ENCODE peak calls at places on chromosomes 16 and 17, in ten cellular contexts. X is GM23338, S is adrenal gland, C is choroid plexus epithelial cell, Z is GM12864, L is tibial nerve, Q is GM06990, K is stomach, I is fibroblast of lung, J is cardiac fibroblast. V is an unnamed sample.

GRCh38 chr17:54903375-54903774 is 2.7 kb downstream of the TOM1L1 start:
- DNase-seq in I (peak; percentile 8), C (no peak), L (no peak), S (peak; percentile 64), X (no peak), Z (no peak), Q (no peak), K (peak; percentile 86), J (no peak), V (no peak)

GRCh38 chr16:3458278-3458851 is 14.9 kb downstream of the NAA60 start:
- DNase-seq in L (no peak), J (peak; percentile 50), X (peak; percentile 79), C (peak; percentile 67), K (no peak), Q (peak; percentile 48), S (peak; percentile 51), Z (no peak), I (peak; percentile 35), V (peak; percentile 23)

GRCh38 chr17:46916623-46917022 is 6.3 kb upstream of the GOSR2 start:
- DNase-seq in X (no peak), Q (no peak), S (no peak), I (no peak), J (no peak), Z (no peak), L (no peak), K (no peak), C (no peak), V (no peak)

GRCh38 chr16:72829846-72830620 is 217.9 kb downstream of the ZFHX3 start:
- DNase-seq in Z (no peak), Q (no peak), S (no peak), I (no peak), X (no peak), J (peak; percentile 33), C (no peak), K (no peak), L (no peak), V (no peak)

GRCh38 chr17:76888661-76889060 is 20.5 kb downstream of the MGAT5B start:
- DNase-seq in Q (no peak), J (no peak), X (peak; percentile 85), I (no peak), K (no peak), C (no peak), L (no peak), Z (no peak), S (no peak), V (no peak)

GRCh38 chr16:81444448-81445121 is at the start of gene CMIP:
- DNase-seq in Z (no peak), L (peak; percentile 70), J (peak; percentile 65), I (peak; percentile 72), S (peak; percentile 89), X (peak; percentile 86), K (peak; percentile 89), Q (peak; percentile 86), C (peak; percentile 75), V (peak; percentile 81)

GRCh38 chr17:28216528-28216927 is 102.5 kb upstream of the TMEM97 start:
- DNase-seq in C (peak; percentile 45), X (peak; percentile 52), I (peak; percentile 33), Q (no peak), K (no peak), Z (no peak), L (no peak), S (no peak), J (peak; percentile 77), V (peak; percentile 72)

GRCh38 chr17:17934214-17934613 is 38.0 kb downstream of the TOM1L2 start:
- DNase-seq in L (no peak), Q (no peak), Z (no peak), X (no peak), C (no peak), S (no peak), J (no peak), I (no peak), K (no peak), V (no peak)

GRCh38 chr16:52470601-52471000 is 76.3 kb downstream of the TOX3 start:
- DNase-seq in C (no peak), X (peak; percentile 77), Z (no peak), K (no peak), L (no peak), I (no peak), Q (no peak), S (no peak), J (no peak), V (no peak)
- TF ChIP-seq CTCF in C (no peak), X (peak; percentile 23), Z (no peak), K (no peak), L (no peak), I (no peak), Q (no peak), S (no peak), J (no peak), V (no peak)

GRCh38 chr16:8864480-8864879 is 4.3 kb downstream of the CARHSP1 start:
- DNase-seq in J (no peak), Q (no peak), C (no peak), Z (no peak), S (no peak), X (no peak), K (no peak), L (no peak), I (no peak), V (no peak)

GRCh38 chr16:8865145-8865882 is 3.5 kb downstream of the CARHSP1 start:
- DNase-seq in X (no peak), S (no peak), Z (no peak), L (no peak), K (no peak), C (no peak), J (no peak), Q (no peak), I (no peak), V (no peak)

GRCh38 chr16:8866884-8867482 is 1.8 kb downstream of the CARHSP1 start:
- DNase-seq in Z (no peak), X (no peak), I (no peak), K (no peak), C (no peak), J (no peak), Q (no peak), L (no peak), S (peak; percentile 42), V (no peak)

GRCh38 chr16:8867483-8868271 is 1.1 kb downstream of the CARHSP1 start:
- DNase-seq in Q (no peak), L (peak; percentile 56), J (no peak), I (no peak), S (peak; percentile 51), X (no peak), K (peak; percentile 62), C (peak; percentile 47), Z (no peak), V (no peak)

DNA sequence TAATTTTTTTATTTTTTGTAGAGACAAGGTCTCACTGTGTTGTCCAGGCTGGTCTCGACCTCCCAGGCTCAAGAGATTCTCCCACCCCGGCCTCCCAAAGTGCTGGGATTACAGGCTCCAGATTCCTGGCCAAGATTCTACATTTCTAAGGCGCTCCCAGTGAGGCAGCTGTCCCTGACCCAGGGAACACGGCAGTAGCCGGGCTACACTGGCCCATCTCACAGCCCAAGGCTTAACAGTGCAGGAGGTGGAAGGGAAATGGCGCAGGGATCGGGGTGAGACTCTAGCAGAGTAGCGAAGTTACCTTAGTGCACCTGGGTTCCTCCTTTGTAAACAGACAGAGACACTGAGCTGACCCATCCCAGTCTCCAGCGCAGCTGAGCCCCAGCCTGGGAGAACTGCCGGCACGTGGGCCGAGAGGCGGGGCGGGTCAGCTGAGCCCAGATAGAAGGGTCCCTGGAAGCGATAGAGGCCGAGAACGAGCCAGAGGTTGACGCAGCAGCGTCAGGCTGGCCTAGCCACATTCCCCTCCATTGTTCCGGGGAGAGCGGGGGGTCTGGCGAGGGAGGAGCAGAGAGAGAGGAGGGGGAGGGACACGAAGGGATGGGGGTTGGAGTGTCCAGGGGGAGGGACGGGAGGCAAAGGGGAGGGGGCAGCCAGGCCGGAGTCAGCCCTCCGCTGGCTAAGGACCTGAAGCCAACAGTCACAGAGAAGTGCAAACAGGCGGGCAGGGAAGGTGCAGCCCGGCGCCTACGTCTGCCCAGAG is 2.5 kb downstream of the CARHSP1 start:
- DNase-seq in J (no peak), L (no peak), Z (no peak), S (peak; percentile 80), X (peak; percentile 97), Q (no peak), C (peak; percentile 37), I (no peak), K (peak; percentile 49), V (no peak)
- H3K4me3 ChIP-seq in J (peak overlapping the region; percentile 81), L (peak overlapping the region; percentile 94), Z (peak overlapping the region; percentile 93), S (no peak overlapping the region), X (peak overlapping the region; percentile 100), Q (no peak overlapping the region), C (peak overlapping the region; percentile 80), I (peak overlapping the region; percentile 83), K (peak overlapping the region; percentile 76), V (peak overlapping the region; percentile 68)

DNA sequence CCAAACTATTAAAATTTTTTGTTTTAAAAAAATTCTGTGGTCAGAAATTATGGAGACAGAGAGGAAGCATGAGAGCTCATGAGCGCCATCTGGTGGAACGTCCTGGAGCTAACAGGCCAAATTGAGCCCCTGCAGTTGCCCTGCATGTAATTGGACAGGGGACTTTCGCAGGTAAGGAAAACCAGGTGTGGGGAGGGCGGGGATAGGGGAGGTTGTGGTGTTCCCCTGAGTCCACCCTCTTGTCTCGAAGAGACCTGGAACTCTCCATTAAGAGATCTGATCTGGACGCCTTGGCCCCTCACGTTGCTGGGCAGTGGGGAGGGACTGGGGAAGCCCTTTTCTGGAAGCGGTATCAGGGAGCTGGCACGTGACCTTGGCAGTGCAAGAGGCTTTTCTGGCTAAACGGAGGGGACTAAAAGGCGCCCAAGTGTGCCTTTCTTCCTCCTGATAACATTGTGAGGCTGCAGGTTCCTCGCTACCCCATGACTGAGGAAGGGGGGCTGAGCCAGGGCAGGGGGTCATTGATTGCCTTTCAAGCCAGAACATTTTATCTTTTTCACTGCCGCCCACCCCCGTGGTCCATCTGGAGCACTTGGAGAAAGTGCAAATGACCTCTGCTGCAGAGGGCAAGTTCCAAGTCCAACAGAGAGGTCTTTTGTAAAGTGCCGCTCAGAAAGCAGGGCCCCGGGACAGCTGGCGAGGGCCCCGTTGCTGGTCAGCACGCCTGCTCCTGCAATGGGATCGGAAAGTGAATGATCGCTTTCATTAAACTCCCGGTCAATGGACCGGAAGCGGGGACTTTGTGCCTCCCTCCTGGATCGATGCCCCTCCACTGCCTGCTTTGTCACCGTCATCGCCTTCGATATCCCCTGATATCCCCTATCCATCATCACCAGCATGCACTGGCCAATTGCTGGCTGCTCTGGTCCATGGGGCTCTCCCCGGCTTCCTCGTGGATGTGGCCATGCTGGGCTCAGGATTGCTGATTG is 18.4 kb downstream of the PDILT start:
- DNase-seq in L (peak; percentile 25), X (peak; percentile 81), Z (no peak), C (peak; percentile 64), J (peak; percentile 57), I (peak; percentile 39), K (peak; percentile 89), S (peak; percentile 69), Q (no peak), V (peak; percentile 51)
- TF ChIP-seq CTCF in L (peak; percentile 49), X (peak; percentile 80), Z (peak; percentile 82), C (peak; percentile 86), J (peak; percentile 81), I (peak; percentile 82), K (peak; percentile 32), S (peak; percentile 88), Q (peak; percentile 89), V (peak; percentile 80)

DNA sequence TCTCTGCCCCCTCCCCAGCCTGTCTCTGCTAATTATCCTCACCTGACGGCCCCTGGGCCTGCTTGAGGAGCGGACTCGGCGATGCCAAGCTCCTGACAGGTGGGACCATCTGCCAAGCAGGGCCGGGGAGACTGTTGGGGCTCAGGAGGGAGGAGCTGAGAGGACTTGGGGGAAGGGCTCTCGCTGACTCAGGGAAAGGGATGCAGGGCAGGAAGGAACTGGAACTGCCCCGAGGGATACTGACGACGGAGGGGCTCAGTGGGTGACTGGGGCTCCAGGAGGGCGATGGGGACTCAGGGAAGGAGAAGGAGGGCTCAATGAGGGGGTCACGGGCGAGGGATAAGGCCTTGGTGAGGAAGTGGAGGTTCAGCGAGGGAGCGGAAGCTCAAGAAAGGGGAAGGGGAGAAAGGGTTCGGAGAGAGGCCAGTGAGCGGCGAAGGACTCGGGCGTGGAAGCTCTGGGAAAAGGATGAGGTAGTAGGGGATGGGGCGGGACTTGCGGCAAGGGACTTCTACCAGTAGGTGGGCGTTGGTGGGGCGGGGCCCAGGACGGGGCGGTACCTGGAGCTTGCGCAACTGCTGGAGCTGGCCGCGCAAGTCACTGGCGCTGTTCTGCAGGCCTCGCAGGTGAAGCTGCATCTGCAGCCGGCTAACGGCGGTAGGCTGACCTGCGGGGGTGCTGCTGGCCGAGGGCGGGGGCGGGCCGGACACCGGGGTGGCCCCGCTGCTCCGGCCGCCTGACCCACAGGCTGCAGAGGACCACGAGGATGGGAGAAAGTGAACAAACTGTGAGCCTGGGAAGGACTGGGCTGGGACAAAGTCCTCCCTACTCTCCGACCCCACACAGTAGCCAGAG is 46.5 kb downstream of the SRCIN1 start:
- DNase-seq in Q (peak; percentile 89), S (peak; percentile 77), C (peak; percentile 63), I (peak; percentile 33), Z (peak; percentile 57), J (peak; percentile 49), L (peak; percentile 67), X (peak; percentile 97), K (peak; percentile 94), V (peak; percentile 97)
- H3K4me3 ChIP-seq in Q (peak overlapping the region; percentile 65), S (no peak overlapping the region), C (no peak overlapping the region), I (no peak overlapping the region), Z (peak overlapping the region; percentile 64), J (no peak overlapping the region), L (peak overlapping the region; percentile 55), X (peak overlapping the region; percentile 81), K (peak overlapping the region; percentile 32), V (peak overlapping the region; percentile 44)

V was measured in epithelial cell of esophagus.